ENCODE peak calls at places on chromosomes 13 and 19, in four cellular contexts. F is HepG2, G is K562, Y is GM12878. C is an unnamed sample.

GRCh38 chr19:11013771-11014170 is 52.9 kb downstream of the SMARCA4 start:
- DNase-seq in F (no peak), G (no peak), Y (no peak), C (no peak)

GRCh38 chr13:92967923-92968322 is 258.7 kb upstream of the GPC6 start:
- DNase-seq in F (peak), G (no peak), Y (no peak), C (no peak)

GRCh38 chr19:11377237-11377636 is 2.8 kb downstream of the SWSAP1 start:
- DNase-seq in F (no peak), G (peak), Y (no peak), C (no peak)

GRCh38 chr19:10620786-10621185 is 4.6 kb upstream of the SLC44A2 start:
- DNase-seq in F (no peak), G (no peak), Y (no peak), C (no peak)

GRCh38 chr13:35903075-35903474 is 228.1 kb downstream of the DCLK1 start:
- DNase-seq in F (no peak), G (no peak), Y (no peak), C (no peak)

GRCh38 chr13:21831654-21832324 is 160.9 kb downstream of the FGF9 start:
- DNase-seq in F (no peak), G (no peak), Y (no peak), C (no peak)

GRCh38 chr19:17555480-17555928 is at the start of gene COLGALT1:
- DNase-seq in F (peak), G (peak), Y (peak), C (peak)

GRCh38 chr19:52191951-52192350 is 2.1 kb downstream of the PPP2R1A start:
- DNase-seq in F (no peak), G (no peak), Y (no peak), C (no peak)

GRCh38 chr13:33194820-33195692 is 90.5 kb downstream of the STARD13 start:
- DNase-seq in F (peak), G (no peak), Y (peak), C (peak)

GRCh38 chr19:12782424-12783225 is 7.3 kb upstream of the HOOK2 start:
- DNase-seq in F (no peak), G (peak), Y (no peak), C (no peak)

GRCh38 chr13:29384466-29384865 is 211.0 kb downstream of the SLC7A1 start:
- DNase-seq in F (no peak), G (no peak), Y (no peak), C (no peak)

GRCh38 chr13:101965096-101965495 is 436.8 kb downstream of the FGF14 start:
- DNase-seq in F (no peak), G (no peak), Y (no peak), C (no peak)

GRCh38 chr13:108102771-108103170 is 112.6 kb downstream of the LIG4 start:
- DNase-seq in F (no peak), G (no peak), Y (no peak), C (no peak)

GRCh38 chr13:30857018-30857417 is 49.1 kb upstream of the MEDAG start:
- DNase-seq in F (no peak), G (no peak), Y (no peak), C (no peak)

GRCh38 chr19:50383307-50383851 is 768 bp upstream of the POLD1 start:
- DNase-seq in F (no peak), G (no peak), Y (no peak), C (no peak)

GRCh38 chr13:78137404-78138142 is 218.9 kb upstream of the EDNRB start:
- DNase-seq in F (peak), G (peak), Y (peak), C (peak)

GRCh38 chr13:109719962-109720646 is 66.3 kb downstream of the IRS2 start:
- DNase-seq in F (no peak), G (no peak), Y (no peak), C (no peak)

GRCh38 chr19:50514346-50515167 is 844 bp upstream of the ASPDH start:
- DNase-seq in F (no peak), G (no peak), Y (no peak), C (no peak)

GRCh38 chr13:99501952-99502310 is 659 bp downstream of the TM9SF2 start:
- DNase-seq in F (no peak), G (no peak), Y (no peak), C (no peak)
- TF ChIP-seq TARDBP in F (peak), G (no peak), Y (no peak), C (no peak)

GRCh38 chr19:55485439-55486011 is 537 bp downstream of the NAT14 start:
- DNase-seq in F (no peak), G (no peak), Y (no peak), C (no peak)
- TF ChIP-seq TARDBP in F (no peak), G (no peak), Y (no peak), C (no peak)

GRCh38 chr13:71477735-71478134 is 389.3 kb downstream of the DACH1 start:
- DNase-seq in F (no peak), G (no peak), Y (no peak), C (no peak)
- TF ChIP-seq TARDBP in F (no peak), G (no peak), Y (no peak), C (no peak)

GRCh38 chr19:44498988-44499387 is 1.3 kb downstream of the ZNF180 start:
- DNase-seq in F (no peak), G (no peak), Y (no peak), C (no peak)
- TF ChIP-seq TARDBP in F (no peak), G (no peak), Y (no peak), C (no peak)

DNA sequence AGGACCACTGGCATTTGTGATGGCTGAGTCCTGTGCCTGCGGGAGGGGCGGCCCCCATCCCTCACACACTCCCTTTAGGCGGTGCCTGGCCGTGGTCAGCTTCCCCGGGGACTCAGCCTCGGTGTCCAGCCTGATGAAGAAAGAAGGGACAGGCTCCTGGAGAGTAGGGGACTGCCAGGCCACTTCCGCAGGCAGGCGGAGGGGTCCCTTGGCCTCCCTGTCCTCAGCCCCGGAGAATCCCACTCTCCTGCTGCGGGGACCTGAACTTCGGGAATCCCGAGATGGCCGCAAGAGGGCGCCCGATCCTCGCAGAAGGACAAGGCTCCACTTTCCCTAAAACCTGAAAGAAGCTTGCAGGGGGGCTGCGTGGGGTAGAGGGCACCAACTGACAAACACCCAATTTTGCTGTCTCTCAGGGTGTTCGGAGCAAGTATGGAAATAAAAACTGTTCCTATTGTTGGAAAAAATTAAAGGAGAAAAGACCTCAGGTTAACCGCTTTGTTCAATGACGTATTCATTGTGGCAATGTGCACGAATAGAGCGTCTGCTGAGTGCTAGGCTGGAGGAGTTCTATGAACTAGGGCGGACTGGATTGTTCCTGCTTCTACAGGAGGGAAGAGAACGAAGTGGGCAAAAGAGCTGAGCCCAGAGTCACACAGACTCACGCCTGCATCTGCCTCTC is 297.3 kb downstream of the ZNF536 start:
- DNase-seq in F (peak), G (peak), Y (no peak), C (peak)
- TF ChIP-seq TARDBP in F (no peak), G (no peak), Y (no peak), C (no peak)

GRCh38 chr19:5205388-5205787 is 135.2 kb downstream of the PTPRS start:
- DNase-seq in F (no peak), G (no peak), Y (no peak), C (no peak)
- TF ChIP-seq TARDBP in F (no peak), G (no peak), Y (no peak), C (no peak)

GRCh38 chr13:112444001-112444311 is 67.8 kb downstream of the SPACA7 start:
- DNase-seq in F (peak), G (peak), Y (no peak), C (peak)
- TF ChIP-seq TARDBP in F (no peak), G (no peak), Y (no peak), C (no peak)

C was measured in HEK293T.